ENCODE peak calls at places on chromosomes 7 and 10, in five cellular contexts. V, L, A, J and Z are unnamed samples.

GRCh38 chr7:12158334-12159060 is 52.6 kb upstream of the TMEM106B start:
- DNase-seq in V (no peak), L (no peak), A (no peak), J (no peak), Z (no peak)

GRCh38 chr10:14327535-14327934 is 3.2 kb downstream of the FRMD4A start:
- DNase-seq in V (peak; percentile 94), L (no peak), A (no peak), J (no peak), Z (no peak)

GRCh38 chr10:43347997-43348396 is 23.4 kb upstream of the FXYD4 start:
- DNase-seq in V (no peak), L (no peak), A (no peak), J (no peak), Z (no peak)

GRCh38 chr10:89332718-89333281 is 5.0 kb downstream of the IFIT3 start:
- DNase-seq in V (no peak), L (no peak), A (no peak), J (no peak), Z (no peak)

GRCh38 chr10:52483587-52483986 is 169.5 kb downstream of the DKK1 start:
- DNase-seq in V (no peak), L (no peak), A (no peak), J (no peak), Z (no peak)

GRCh38 chr7:70215491-70215890 is 617.2 kb downstream of the AUTS2 start:
- DNase-seq in V (no peak), L (no peak), A (no peak), J (no peak), Z (no peak)

GRCh38 chr7:116340201-116340847 is 130.0 kb downstream of the TES start:
- DNase-seq in V (peak; percentile 59), L (no peak), A (no peak), J (no peak), Z (no peak)

GRCh38 chr7:80542398-80542797 is 30.5 kb upstream of the GNAT3 start:
- DNase-seq in V (peak; percentile 70), L (no peak), A (no peak), J (no peak), Z (no peak)

GRCh38 chr10:131049051-131049450 is 262.5 kb downstream of the TCERG1L start:
- DNase-seq in V (peak; percentile 98), L (no peak), A (no peak), J (peak; percentile 74), Z (no peak)

GRCh38 chr10:26776258-26776657 is 78.8 kb downstream of the PDSS1 start:
- DNase-seq in V (no peak), L (no peak), A (no peak), J (no peak), Z (no peak)

GRCh38 chr10:117334921-117335320 is 40.3 kb downstream of the PDZD8 start:
- DNase-seq in V (no peak), L (no peak), A (no peak), J (no peak), Z (no peak)

GRCh38 chr7:17584822-17585221 is 286.4 kb downstream of the AHR start:
- DNase-seq in V (no peak), L (no peak), A (no peak), J (no peak), Z (no peak)

GRCh38 chr7:19982841-19983835 is 209.7 kb upstream of the TMEM196 start:
- DNase-seq in V (peak; percentile 53), L (peak; percentile 57), A (no peak), J (peak; percentile 1), Z (peak; percentile 39)

GRCh38 chr10:70682920-70683600 is 10.8 kb downstream of the ADAMTS14 start:
- DNase-seq in V (no peak), L (no peak), A (no peak), J (no peak), Z (no peak)

GRCh38 chr10:16583382-16583781 is 61.7 kb upstream of the C1QL3 start:
- DNase-seq in V (no peak), L (no peak), A (no peak), J (no peak), Z (no peak)

GRCh38 chr7:48389977-48390376 is 218.7 kb downstream of the ABCA13 start:
- DNase-seq in V (no peak), L (no peak), A (no peak), J (no peak), Z (no peak)

GRCh38 chr10:13987472-13987871 is 343.3 kb downstream of the FRMD4A start:
- DNase-seq in V (no peak), L (no peak), A (no peak), J (no peak), Z (no peak)

GRCh38 chr7:111138196-111138569 is 47.3 kb downstream of the LRRN3 start:
- DNase-seq in V (peak; percentile 87), L (peak; percentile 61), A (peak; percentile 29), J (peak; percentile 48), Z (no peak)

GRCh38 chr7:33674804-33675411 is 230.4 kb upstream of the BMPER start:
- DNase-seq in V (no peak), L (no peak), A (no peak), J (peak; percentile 7), Z (no peak)

GRCh38 chr10:76086571-76087260 is 655.3 kb downstream of the LRMDA start:
- DNase-seq in V (peak; percentile 20), L (peak; percentile 36), A (no peak), J (no peak), Z (peak; percentile 87)

GRCh38 chr10:86646532-86646931 is 7.8 kb upstream of the OPN4 start:
- DNase-seq in V (no peak), L (peak; percentile 14), A (no peak), J (no peak), Z (no peak)

GRCh38 chr10:27525819-27526218 is 21.7 kb downstream of the RAB18 start:
- DNase-seq in V (peak; percentile 27), L (no peak), A (no peak), J (no peak), Z (no peak)

GRCh38 chr7:54249686-54250085 is 292.5 kb upstream of the VSTM2A start:
- DNase-seq in V (no peak), L (no peak), A (no peak), J (no peak), Z (no peak)

GRCh38 chr7:54252256-54253035 is 289.7 kb upstream of the VSTM2A start:
- DNase-seq in V (no peak), L (no peak), A (no peak), J (no peak), Z (no peak)

GRCh38 chr7:54253036-54253373 is 289.2 kb upstream of the VSTM2A start:
- DNase-seq in V (no peak), L (no peak), A (no peak), J (no peak), Z (no peak)
- H3K4me1 ChIP-seq in V (no peaks in the 10 kb centered on the region), L (no peaks in the 10 kb centered on the region), A (no peaks in the 10 kb centered on the region), J (no peaks in the 10 kb centered on the region), Z (no peaks in the 10 kb centered on the region)

DNA sequence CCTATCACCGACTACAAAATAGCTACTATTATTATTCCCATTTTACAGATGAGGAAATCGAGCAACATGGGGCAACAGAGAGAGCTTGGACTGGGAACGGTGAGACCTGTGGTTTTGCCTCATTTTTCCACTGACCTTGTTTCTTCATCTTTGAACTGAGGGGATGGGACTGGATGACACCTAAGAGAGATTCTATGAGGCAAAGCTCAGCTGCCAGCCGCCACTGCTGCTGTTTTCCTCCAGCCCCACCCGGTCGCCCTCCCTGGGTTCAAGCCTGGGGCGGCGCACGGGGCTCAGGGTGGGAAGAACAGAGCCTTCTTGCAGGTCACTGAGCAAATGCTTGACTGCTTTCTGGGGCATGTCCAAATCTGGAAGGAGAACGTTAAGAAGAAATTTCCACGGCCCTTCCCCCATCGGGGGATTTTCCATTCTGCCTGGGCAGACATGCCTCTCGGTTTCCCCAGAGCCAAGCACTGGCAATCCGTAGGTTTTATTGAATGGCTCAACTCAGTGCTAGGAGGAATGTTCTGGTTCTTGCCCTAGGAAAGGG is 12.3 kb downstream of the DDIT4 start:
- DNase-seq in V (no peak), L (no peak), A (no peak), J (peak; percentile 96), Z (no peak)
- H3K4me3 ChIP-seq in V (no peak overlapping the region), L (no peak overlapping the region), A (no peak overlapping the region), J (no peak overlapping the region), Z (no peak overlapping the region)

DNA sequence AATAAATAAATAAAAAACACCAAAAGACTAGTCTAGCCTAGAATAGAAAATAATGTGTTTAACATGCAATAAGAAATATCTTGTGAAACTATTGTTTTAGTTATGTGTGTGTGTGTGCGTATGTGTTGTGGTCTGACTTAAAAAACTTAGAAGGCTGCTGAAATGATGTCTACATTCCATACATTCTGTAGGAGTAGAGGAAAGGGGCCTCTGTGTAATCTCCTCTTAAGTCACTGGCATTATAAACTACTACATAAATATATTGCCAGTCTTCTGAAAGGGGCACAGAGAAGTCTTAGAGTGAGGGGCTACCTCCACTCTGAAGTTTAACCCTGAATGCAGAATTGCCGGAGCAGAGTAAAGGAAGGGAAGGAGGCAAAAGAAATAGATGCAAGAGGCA is 75.9 kb downstream of the DNAJC1 start:
- DNase-seq in V (peak; percentile 30), L (no peak), A (no peak), J (no peak), Z (no peak)
- H3K4me1 ChIP-seq in V (peaks cover 32% of the 10 kb centered on the region), L (peaks cover 4% of the 10 kb centered on the region), A (peaks cover 19% of the 10 kb centered on the region), J (peaks cover 15% of the 10 kb centered on the region), Z (no peaks in the 10 kb centered on the region)

DNA sequence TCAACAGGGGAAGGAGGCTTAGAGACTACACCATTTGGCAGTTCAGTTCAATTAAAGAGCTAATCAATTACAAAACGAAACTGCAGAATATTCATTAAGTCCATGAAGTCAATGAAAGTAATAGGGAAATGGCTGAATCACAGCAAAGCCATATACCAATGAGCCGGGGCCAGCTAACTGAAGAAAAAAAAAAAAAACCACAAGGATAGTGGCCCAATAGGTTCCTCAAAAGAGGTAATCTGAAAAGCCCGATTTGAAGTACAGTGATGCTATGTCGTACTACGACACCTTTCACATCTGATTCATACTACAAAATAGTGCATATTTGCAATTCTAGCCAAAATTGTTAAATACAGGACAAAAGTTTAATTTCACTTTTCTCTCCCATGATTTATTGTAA is 2.5 kb downstream of the ARHGAP12 start:
- DNase-seq in V (no peak), L (no peak), A (no peak), J (no peak), Z (no peak)
- H3K4me3 ChIP-seq in V (no peak overlapping the region), L (no peak overlapping the region), A (no peak overlapping the region), J (no peak overlapping the region), Z (no peak overlapping the region)

GRCh38 chr7:144821069-144821468 is 14.8 kb downstream of the TPK1 start:
- DNase-seq in V (no peak), L (no peak), A (no peak), J (no peak), Z (no peak)
- H3K4me1 ChIP-seq in V (peaks cover 7% of the 10 kb centered on the region), L (peaks cover 9% of the 10 kb centered on the region), A (peaks cover 12% of the 10 kb centered on the region), J (no peaks in the 10 kb centered on the region), Z (no peaks in the 10 kb centered on the region)

DNA sequence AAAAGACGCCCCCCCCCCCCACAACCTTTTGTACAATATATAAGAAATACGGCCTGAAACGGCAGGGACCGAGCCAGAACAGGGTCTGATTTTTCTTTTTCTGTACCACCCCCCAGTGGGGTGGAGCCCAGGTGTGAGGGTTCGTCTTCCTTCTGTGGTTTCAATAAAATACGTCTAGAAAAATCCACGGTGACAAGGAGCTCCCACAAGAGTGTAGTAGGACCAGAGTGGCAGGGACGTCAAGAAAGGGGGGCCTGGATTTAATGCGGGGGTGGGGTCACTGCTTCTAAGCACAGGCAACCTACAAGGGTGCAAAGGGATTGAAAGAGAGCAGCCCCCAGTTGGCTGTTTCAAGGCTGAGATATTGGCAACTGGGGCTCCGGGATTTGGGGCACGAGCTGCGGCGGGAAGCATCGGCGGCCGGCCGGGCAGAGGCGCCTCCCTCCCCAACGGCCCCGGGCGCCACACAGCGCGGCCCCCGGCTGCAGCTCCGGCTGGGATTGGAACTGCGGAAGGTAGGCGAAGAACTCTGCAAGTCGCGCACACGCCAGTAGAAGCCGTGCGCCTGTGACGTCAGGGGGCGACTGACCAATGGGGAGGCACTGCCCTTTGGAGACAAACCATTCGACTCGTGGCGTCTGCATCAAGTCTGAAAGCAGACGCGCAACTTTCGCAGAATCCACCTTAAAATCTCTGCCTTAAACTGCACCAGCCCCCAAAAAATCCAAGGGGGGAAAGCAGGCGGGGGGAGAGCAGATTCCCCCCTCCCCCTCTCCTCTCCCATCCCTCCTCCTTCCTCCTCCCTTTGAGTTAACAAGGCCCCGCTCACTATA is at the start of gene DLX6:
- DNase-seq in V (peak; percentile 97), L (no peak), A (no peak), J (no peak), Z (peak; percentile 61)
- H3K4me3 ChIP-seq in V (peak within 1 kb of the TSS; percentile 57), L (peak within 1 kb of the TSS; percentile 41), A (peak within 1 kb of the TSS; percentile 44), J (peak within 1 kb of the TSS; percentile 17), Z (peak within 1 kb of the TSS; percentile 37)